ENCODE peak calls at places on chromosomes 2 and 18, in eight cellular contexts. One of them, this sample, is unnamed.

GRCh38 chr2:46831037-46831868 is 84.4 kb downstream of the MCFD2 start:
- DNase-seq in AG09319: no peak
- DNase-seq in AG10803: peak; percentile 95
- DNase-seq in GM20000: no peak
- DNase-seq in spleen: no peak
- DNase-seq in tibial artery: peak; percentile 18
- DNase-seq in kidney epithelial cell: no peak
- DNase-seq in heart right ventricle: no peak
- DNase-seq in this sample: no peak

GRCh38 chr2:99571609-99572344 is 82.0 kb upstream of the REV1 start:
- DNase-seq in AG09319: no peak
- DNase-seq in AG10803: peak; percentile 36
- DNase-seq in GM20000: no peak
- DNase-seq in spleen: no peak
- DNase-seq in tibial artery: no peak
- DNase-seq in kidney epithelial cell: no peak
- DNase-seq in heart right ventricle: no peak
- DNase-seq in this sample: no peak

GRCh38 chr2:112006076-112006410 is 49.0 kb upstream of the TMEM87B start:
- DNase-seq in AG09319: peak; percentile 15
- DNase-seq in AG10803: peak; percentile 26
- DNase-seq in GM20000: no peak
- DNase-seq in spleen: no peak
- DNase-seq in tibial artery: no peak
- DNase-seq in kidney epithelial cell: no peak
- DNase-seq in heart right ventricle: no peak
- DNase-seq in this sample: peak; percentile 34

GRCh38 chr2:132401326-132401725 is 15.3 kb upstream of the GPR39 start:
- DNase-seq in AG09319: no peak
- DNase-seq in AG10803: no peak
- DNase-seq in GM20000: no peak
- DNase-seq in spleen: no peak
- DNase-seq in tibial artery: no peak
- DNase-seq in kidney epithelial cell: no peak
- DNase-seq in heart right ventricle: no peak
- DNase-seq in this sample: no peak

GRCh38 chr2:210167227-210167626 is 4.0 kb downstream of the KANSL1L start:
- DNase-seq in AG09319: no peak
- DNase-seq in AG10803: no peak
- DNase-seq in GM20000: no peak
- DNase-seq in spleen: no peak
- DNase-seq in tibial artery: no peak
- DNase-seq in kidney epithelial cell: no peak
- DNase-seq in heart right ventricle: no peak
- DNase-seq in this sample: no peak

GRCh38 chr2:4763009-4763408 is 929.2 kb upstream of the SOX11 start:
- DNase-seq in AG09319: no peak
- DNase-seq in AG10803: no peak
- DNase-seq in GM20000: no peak
- DNase-seq in spleen: no peak
- DNase-seq in tibial artery: no peak
- DNase-seq in kidney epithelial cell: no peak
- DNase-seq in heart right ventricle: no peak
- DNase-seq in this sample: no peak

GRCh38 chr2:134142903-134143302 is 111.0 kb upstream of the MGAT5 start:
- DNase-seq in AG09319: no peak
- DNase-seq in AG10803: peak; percentile 26
- DNase-seq in GM20000: no peak
- DNase-seq in spleen: no peak
- DNase-seq in tibial artery: no peak
- DNase-seq in kidney epithelial cell: no peak
- DNase-seq in heart right ventricle: no peak
- DNase-seq in this sample: no peak

GRCh38 chr2:54048117-54048785 is 67.2 kb upstream of the ACYP2 start:
- DNase-seq in AG09319: no peak
- DNase-seq in AG10803: no peak
- DNase-seq in GM20000: no peak
- DNase-seq in spleen: no peak
- DNase-seq in tibial artery: no peak
- DNase-seq in kidney epithelial cell: no peak
- DNase-seq in heart right ventricle: no peak
- DNase-seq in this sample: no peak

GRCh38 chr2:69309336-69310048 is 77.5 kb downstream of the GFPT1 start:
- DNase-seq in AG09319: peak; percentile 50
- DNase-seq in AG10803: peak; percentile 80
- DNase-seq in GM20000: no peak
- DNase-seq in spleen: no peak
- DNase-seq in tibial artery: peak; percentile 51
- DNase-seq in kidney epithelial cell: no peak
- DNase-seq in heart right ventricle: peak; percentile 33
- DNase-seq in this sample: no peak

GRCh38 chr2:28381225-28382180 is 11.2 kb upstream of the FOSL2 start:
- DNase-seq in AG09319: no peak
- DNase-seq in AG10803: no peak
- DNase-seq in GM20000: no peak
- DNase-seq in spleen: peak; percentile 34
- DNase-seq in tibial artery: no peak
- DNase-seq in kidney epithelial cell: no peak
- DNase-seq in heart right ventricle: no peak
- DNase-seq in this sample: no peak

GRCh38 chr2:26712486-26713465 is 20.3 kb downstream of the KCNK3 start:
- DNase-seq in AG09319: no peak
- DNase-seq in AG10803: no peak
- DNase-seq in GM20000: no peak
- DNase-seq in spleen: no peak
- DNase-seq in tibial artery: no peak
- DNase-seq in kidney epithelial cell: no peak
- DNase-seq in heart right ventricle: no peak
- DNase-seq in this sample: no peak

GRCh38 chr2:45765007-45765767 is 113.7 kb downstream of the PRKCE start:
- DNase-seq in AG09319: no peak
- DNase-seq in AG10803: peak; percentile 46
- DNase-seq in GM20000: no peak
- DNase-seq in spleen: no peak
- DNase-seq in tibial artery: no peak
- DNase-seq in kidney epithelial cell: no peak
- DNase-seq in heart right ventricle: no peak
- DNase-seq in this sample: peak; percentile 24

GRCh38 chr18:58046794-58047555 is 2.9 kb downstream of the NEDD4L start:
- DNase-seq in AG09319: no peak
- DNase-seq in AG10803: no peak
- DNase-seq in GM20000: no peak
- DNase-seq in spleen: no peak
- DNase-seq in tibial artery: no peak
- DNase-seq in kidney epithelial cell: no peak
- DNase-seq in heart right ventricle: no peak
- DNase-seq in this sample: no peak
- TF ChIP-seq CTCF in AG09319: no peak
- TF ChIP-seq CTCF in AG10803: no peak
- TF ChIP-seq CTCF in GM20000: no peak
- TF ChIP-seq CTCF in spleen: no peak
- TF ChIP-seq CTCF in tibial artery: no peak
- TF ChIP-seq CTCF in kidney epithelial cell: no peak
- TF ChIP-seq CTCF in heart right ventricle: no peak
- TF ChIP-seq CTCF in this sample: peak; percentile 29

DNA sequence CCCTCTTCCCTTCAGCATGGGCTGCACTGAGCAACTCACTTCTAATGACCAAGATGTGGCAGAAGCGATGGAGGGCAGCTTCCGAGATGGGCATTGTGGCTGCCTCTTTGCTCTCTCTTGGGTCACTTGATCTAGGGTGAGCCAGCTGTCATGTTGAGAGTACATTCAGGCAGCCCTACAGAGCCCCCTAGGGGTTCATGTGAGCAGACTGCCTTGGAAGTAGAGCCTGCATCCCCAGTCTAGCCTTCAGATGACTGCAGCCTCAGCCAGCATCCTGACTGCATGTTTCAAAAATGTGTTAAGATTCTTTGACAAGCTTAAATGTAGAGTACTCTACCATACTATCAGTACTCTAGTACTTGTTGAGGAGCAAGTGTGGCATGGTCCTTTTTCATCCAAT is 143.9 kb downstream of the NCK2 start:
- DNase-seq in AG09319: no peak
- DNase-seq in AG10803: no peak
- DNase-seq in GM20000: no peak
- DNase-seq in spleen: no peak
- DNase-seq in tibial artery: no peak
- DNase-seq in kidney epithelial cell: no peak
- DNase-seq in heart right ventricle: no peak
- DNase-seq in this sample: no peak
- TF ChIP-seq CTCF in AG09319: no peak
- TF ChIP-seq CTCF in AG10803: no peak
- TF ChIP-seq CTCF in GM20000: no peak
- TF ChIP-seq CTCF in spleen: no peak
- TF ChIP-seq CTCF in tibial artery: no peak
- TF ChIP-seq CTCF in kidney epithelial cell: peak; percentile 15
- TF ChIP-seq CTCF in heart right ventricle: no peak
- TF ChIP-seq CTCF in this sample: peak; percentile 33

DNA sequence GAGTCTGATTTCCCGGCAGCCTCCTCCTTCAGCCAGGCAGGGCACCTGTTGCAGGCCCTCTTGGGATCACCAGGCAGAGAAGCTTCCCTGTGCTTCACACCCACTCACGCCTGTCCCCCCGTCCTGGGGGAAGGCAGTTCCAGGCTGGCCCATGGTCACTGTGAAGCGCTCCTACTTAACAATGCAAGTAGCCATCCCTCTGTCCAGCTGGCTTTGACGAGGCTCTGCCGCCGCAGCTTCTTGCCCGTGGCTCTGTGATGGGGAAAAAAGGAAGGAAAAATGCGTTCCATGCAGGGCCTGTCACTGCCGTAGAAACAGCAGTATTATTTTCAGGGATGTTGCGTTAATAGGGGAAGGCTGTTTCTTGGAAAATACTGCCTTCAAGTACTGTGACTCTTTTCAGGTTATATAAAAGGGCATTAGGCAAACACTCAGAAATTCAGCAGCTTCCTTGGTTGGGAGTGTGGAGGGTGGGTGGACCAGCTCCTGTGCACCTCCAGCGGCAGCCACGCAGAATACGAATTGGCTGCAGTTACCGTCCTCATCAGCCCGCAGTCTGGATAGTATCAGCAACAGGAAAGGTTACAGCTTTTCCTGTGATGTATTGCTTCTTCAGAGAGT is 232.3 kb downstream of the KLHL29 start:
- DNase-seq in AG09319: peak; percentile 49
- DNase-seq in AG10803: peak; percentile 81
- DNase-seq in GM20000: no peak
- DNase-seq in spleen: peak; percentile 43
- DNase-seq in tibial artery: peak; percentile 73
- DNase-seq in kidney epithelial cell: no peak
- DNase-seq in heart right ventricle: no peak
- DNase-seq in this sample: no peak
- TF ChIP-seq CTCF in AG09319: peak; percentile 77
- TF ChIP-seq CTCF in AG10803: peak; percentile 84
- TF ChIP-seq CTCF in GM20000: no peak
- TF ChIP-seq CTCF in spleen: no peak
- TF ChIP-seq CTCF in tibial artery: peak; percentile 63
- TF ChIP-seq CTCF in kidney epithelial cell: peak; percentile 38
- TF ChIP-seq CTCF in heart right ventricle: peak; percentile 68
- TF ChIP-seq CTCF in this sample: peak; percentile 14

GRCh38 chr2:182101263-182101662 is 115.6 kb downstream of the PPP1R1C start:
- DNase-seq in AG09319: no peak
- DNase-seq in AG10803: no peak
- DNase-seq in GM20000: no peak
- DNase-seq in spleen: no peak
- DNase-seq in tibial artery: no peak
- DNase-seq in kidney epithelial cell: no peak
- DNase-seq in heart right ventricle: no peak
- DNase-seq in this sample: no peak
- TF ChIP-seq CTCF in AG09319: no peak
- TF ChIP-seq CTCF in AG10803: no peak
- TF ChIP-seq CTCF in GM20000: no peak
- TF ChIP-seq CTCF in spleen: no peak
- TF ChIP-seq CTCF in tibial artery: no peak
- TF ChIP-seq CTCF in kidney epithelial cell: peak; percentile 11
- TF ChIP-seq CTCF in heart right ventricle: no peak
- TF ChIP-seq CTCF in this sample: peak; percentile 27

DNA sequence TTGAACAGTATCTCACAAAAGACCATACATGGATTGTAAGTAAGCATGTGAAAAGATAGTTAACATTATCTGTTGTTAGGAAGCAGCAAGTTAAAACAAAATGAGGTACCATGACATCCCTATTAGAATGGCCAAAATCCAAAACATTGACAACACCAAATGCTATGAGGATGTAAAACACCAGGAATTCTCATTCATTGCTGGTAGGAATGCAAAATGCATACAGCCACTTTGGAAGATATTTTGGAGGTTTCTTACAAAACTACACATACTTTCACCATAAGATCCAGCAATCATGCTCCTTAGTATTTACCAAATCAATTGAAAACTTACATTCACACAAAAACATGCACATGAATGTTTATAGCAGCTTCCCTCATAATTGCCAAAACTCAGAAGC is 30.9 kb upstream of the ICOS start:
- DNase-seq in AG09319: no peak
- DNase-seq in AG10803: peak; percentile 71
- DNase-seq in GM20000: no peak
- DNase-seq in spleen: no peak
- DNase-seq in tibial artery: no peak
- DNase-seq in kidney epithelial cell: no peak
- DNase-seq in heart right ventricle: no peak
- DNase-seq in this sample: no peak
- TF ChIP-seq CTCF in AG09319: no peak
- TF ChIP-seq CTCF in AG10803: peak; percentile 29
- TF ChIP-seq CTCF in GM20000: no peak
- TF ChIP-seq CTCF in spleen: no peak
- TF ChIP-seq CTCF in tibial artery: no peak
- TF ChIP-seq CTCF in kidney epithelial cell: no peak
- TF ChIP-seq CTCF in heart right ventricle: no peak
- TF ChIP-seq CTCF in this sample: no peak

DNA sequence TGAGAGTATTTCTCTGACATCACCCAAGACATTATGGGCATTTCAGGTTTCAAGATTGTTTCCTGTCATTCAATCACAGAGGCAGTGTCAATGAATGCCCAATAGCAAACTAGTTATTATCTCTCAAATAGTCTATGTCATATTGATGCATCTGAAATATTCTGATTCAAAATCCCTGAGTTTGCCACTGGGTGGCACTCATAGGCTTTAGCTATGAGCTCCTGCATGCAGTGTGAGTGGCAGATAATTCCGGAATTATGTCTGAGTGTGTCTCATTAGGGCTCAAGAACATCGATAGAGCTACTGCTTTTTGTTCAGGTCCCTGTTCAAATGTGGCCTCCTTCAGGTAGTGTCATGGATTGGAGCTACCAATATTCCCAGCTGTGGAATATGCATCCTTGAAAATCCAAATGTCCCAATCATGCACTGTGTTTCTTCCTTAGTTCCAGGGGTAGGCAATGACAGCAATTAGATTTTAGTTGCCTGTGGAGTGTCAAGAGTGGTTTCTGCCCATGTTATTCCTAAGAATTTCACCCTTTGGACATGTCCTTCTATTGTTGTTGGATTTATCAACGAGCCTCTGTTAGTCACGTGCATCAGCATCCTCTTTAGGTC is 7.8 kb upstream of the OR6B3 start:
- DNase-seq in AG09319: peak; percentile 22
- DNase-seq in AG10803: peak; percentile 53
- DNase-seq in GM20000: peak; percentile 54
- DNase-seq in spleen: no peak
- DNase-seq in tibial artery: no peak
- DNase-seq in kidney epithelial cell: peak; percentile 16
- DNase-seq in heart right ventricle: no peak
- DNase-seq in this sample: no peak
- TF ChIP-seq CTCF in AG09319: peak; percentile 62
- TF ChIP-seq CTCF in AG10803: peak; percentile 73
- TF ChIP-seq CTCF in GM20000: peak; percentile 40
- TF ChIP-seq CTCF in spleen: peak; percentile 49
- TF ChIP-seq CTCF in tibial artery: peak; percentile 54
- TF ChIP-seq CTCF in kidney epithelial cell: peak; percentile 55
- TF ChIP-seq CTCF in heart right ventricle: peak; percentile 68
- TF ChIP-seq CTCF in this sample: peak; percentile 74

GRCh38 chr2:238075397-238075796 is 14.6 kb downstream of the SCLY start:
- DNase-seq in AG09319: no peak
- DNase-seq in AG10803: no peak
- DNase-seq in GM20000: no peak
- DNase-seq in spleen: no peak
- DNase-seq in tibial artery: no peak
- DNase-seq in kidney epithelial cell: no peak
- DNase-seq in heart right ventricle: no peak
- DNase-seq in this sample: no peak
- TF ChIP-seq CTCF in AG09319: no peak
- TF ChIP-seq CTCF in AG10803: no peak
- TF ChIP-seq CTCF in GM20000: no peak
- TF ChIP-seq CTCF in spleen: no peak
- TF ChIP-seq CTCF in tibial artery: no peak
- TF ChIP-seq CTCF in kidney epithelial cell: no peak
- TF ChIP-seq CTCF in heart right ventricle: no peak
- TF ChIP-seq CTCF in this sample: no peak

This sample was measured in retinal pigment epithelial cell.